ENCODE peak calls at places on chromosomes 13 and 19, in seven cellular contexts. P, E, I, Q, O, B and S are unnamed samples.

GRCh38 chr19:29302002-29302928 is 89.3 kb upstream of the UQCRFS1 start:
- DNase-seq in P (no peak), E (no peak), I (no peak), Q (no peak), O (no peak), B (no peak), S (no peak)

GRCh38 chr19:1045247-1045603 is 5.3 kb downstream of the ABCA7 start:
- DNase-seq in P (no peak), E (peak), I (peak), Q (peak), O (no peak), B (peak), S (no peak)

GRCh38 chr13:49517461-49517860 is 21.7 kb downstream of the PHF11 start:
- DNase-seq in P (no peak), E (no peak), I (no peak), Q (peak), O (no peak), B (peak), S (no peak)

GRCh38 chr13:110289661-110290060 is 17.3 kb downstream of the COL4A1 start:
- DNase-seq in P (no peak), E (no peak), I (no peak), Q (no peak), O (no peak), B (no peak), S (no peak)

GRCh38 chr13:65660696-65661095 is 1569.4 kb downstream of the PCDH9 start:
- DNase-seq in P (no peak), E (no peak), I (no peak), Q (no peak), O (no peak), B (no peak), S (peak)

GRCh38 chr13:109873351-109874123 is 87.2 kb upstream of the IRS2 start:
- DNase-seq in P (no peak), E (no peak), I (no peak), Q (peak), O (no peak), B (no peak), S (no peak)

GRCh38 chr13:75129331-75129730 is 352.6 kb downstream of the TBC1D4 start:
- DNase-seq in P (no peak), E (no peak), I (no peak), Q (no peak), O (no peak), B (no peak), S (no peak)

GRCh38 chr19:38898788-38899446 is 501 bp downstream of the SIRT2 start:
- DNase-seq in P (no peak), E (no peak), I (no peak), Q (peak), O (peak), B (peak), S (peak)

GRCh38 chr19:29404951-29405727 is 120.7 kb upstream of the VSTM2B start:
- DNase-seq in P (peak), E (peak), I (peak), Q (peak), O (peak), B (no peak), S (no peak)

GRCh38 chr13:96796234-96796633 is 198.0 kb downstream of the OXGR1 start:
- DNase-seq in P (no peak), E (no peak), I (no peak), Q (no peak), O (no peak), B (no peak), S (no peak)

GRCh38 chr13:46607768-46608553 is 55.0 kb downstream of the LRCH1 start:
- DNase-seq in P (no peak), E (no peak), I (no peak), Q (no peak), O (no peak), B (no peak), S (no peak)

GRCh38 chr19:3440082-3440481 is 40.2 kb downstream of the SMIM24 start:
- DNase-seq in P (no peak), E (peak), I (peak), Q (peak), O (no peak), B (no peak), S (no peak)

GRCh38 chr19:49997709-49998108 is 27.5 kb downstream of the VRK3 start:
- DNase-seq in P (no peak), E (peak), I (no peak), Q (peak), O (no peak), B (peak), S (peak)

GRCh38 chr19:23799321-23799720 is 40.6 kb upstream of the ZNF681 start:
- DNase-seq in P (no peak), E (no peak), I (no peak), Q (no peak), O (no peak), B (no peak), S (no peak)

GRCh38 chr13:39023316-39023715 is 14.6 kb downstream of the PROSER1 start:
- DNase-seq in P (no peak), E (no peak), I (peak), Q (peak), O (no peak), B (peak), S (peak)

GRCh38 chr13:112686364-112686763 is 3.5 kb upstream of the ATP11A start:
- DNase-seq in P (no peak), E (peak), I (no peak), Q (no peak), O (no peak), B (no peak), S (no peak)

GRCh38 chr19:34096020-34096915 is 76.0 kb upstream of the LSM14A start:
- DNase-seq in P (no peak), E (peak), I (no peak), Q (peak), O (peak), B (peak), S (peak)

GRCh38 chr19:29966594-29967249 is 24.7 kb downstream of the URI1 start:
- DNase-seq in P (no peak), E (no peak), I (no peak), Q (peak), O (no peak), B (peak), S (peak)

GRCh38 chr19:6769006-6769637 is 1.9 kb upstream of the SH2D3A start:
- DNase-seq in P (no peak), E (peak), I (peak), Q (peak), O (no peak), B (peak), S (peak)

GRCh38 chr13:33624740-33625139 is 193.2 kb upstream of the RFC3 start:
- DNase-seq in P (no peak), E (no peak), I (no peak), Q (no peak), O (no peak), B (no peak), S (no peak)

GRCh38 chr19:9881720-9882119 is 46.6 kb downstream of the PIN1 start:
- DNase-seq in P (no peak), E (no peak), I (no peak), Q (no peak), O (no peak), B (no peak), S (no peak)

GRCh38 chr19:43564800-43565199 is 10.5 kb downstream of the XRCC1 start:
- DNase-seq in P (no peak), E (no peak), I (no peak), Q (no peak), O (no peak), B (no peak), S (no peak)

GRCh38 chr19:719081-719512 is 10.4 kb downstream of the PALM start:
- DNase-seq in P (no peak), E (no peak), I (no peak), Q (no peak), O (no peak), B (no peak), S (no peak)

GRCh38 chr19:53868091-53868891 is 608 bp downstream of the MYADM start:
- DNase-seq in P (no peak), E (peak), I (peak), Q (peak), O (no peak), B (peak), S (peak)

GRCh38 chr19:655691-656090 is 7.3 kb downstream of the RNF126 start:
- DNase-seq in P (no peak), E (no peak), I (no peak), Q (no peak), O (no peak), B (no peak), S (no peak)

GRCh38 chr13:37914781-37915391 is 45.3 kb upstream of the TRPC4 start:
- DNase-seq in P (no peak), E (peak), I (no peak), Q (peak), O (no peak), B (peak), S (peak)

GRCh38 chr13:75444016-75444415 is 38.0 kb downstream of the TBC1D4 start:
- DNase-seq in P (no peak), E (no peak), I (no peak), Q (no peak), O (no peak), B (no peak), S (no peak)

GRCh38 chr19:13036366-13036976 is 41.2 kb downstream of the NFIX start:
- DNase-seq in P (no peak), E (no peak), I (no peak), Q (peak), O (no peak), B (no peak), S (peak)

GRCh38 chr13:28718186-28718537 is 608 bp downstream of the SLC46A3 start:
- DNase-seq in P (no peak), E (no peak), I (no peak), Q (no peak), O (no peak), B (peak), S (peak)

GRCh38 chr13:30143671-30144400 is 163.5 kb downstream of the KATNAL1 start:
- DNase-seq in P (no peak), E (no peak), I (no peak), Q (no peak), O (no peak), B (peak), S (peak)

GRCh38 chr19:862529-863304 is 3.3 kb downstream of the CFD start:
- DNase-seq in P (peak), E (peak), I (peak), Q (peak), O (peak), B (peak), S (peak)

GRCh38 chr19:33814181-33815165 is 17.8 kb downstream of the KCTD15 start:
- DNase-seq in P (no peak), E (no peak), I (no peak), Q (no peak), O (no peak), B (no peak), S (peak)

GRCh38 chr13:46071590-46072249 is 19.2 kb upstream of the ZC3H13 start:
- DNase-seq in P (no peak), E (peak), I (no peak), Q (peak), O (no peak), B (no peak), S (no peak)

GRCh38 chr13:73861136-73861535 is 273.1 kb downstream of the KLF12 start:
- DNase-seq in P (no peak), E (no peak), I (no peak), Q (no peak), O (no peak), B (no peak), S (no peak)
- H2BK120ac ChIP-seq in P (no peak), E (no peak), I (no peak), Q (no peak), O (no peak), B (no peak), S (no peak)

GRCh38 chr19:17726136-17726741 is 7.0 kb downstream of the MAP1S start:
- DNase-seq in P (no peak), E (no peak), I (no peak), Q (no peak), O (no peak), B (no peak), S (no peak)

GRCh38 chr19:17725422-17726078 is 6.3 kb downstream of the MAP1S start:
- DNase-seq in P (no peak), E (peak), I (no peak), Q (no peak), O (no peak), B (no peak), S (no peak)

GRCh38 chr19:17726914-17727773 is 7.9 kb downstream of the MAP1S start:
- DNase-seq in P (no peak), E (no peak), I (no peak), Q (no peak), O (no peak), B (no peak), S (no peak)

GRCh38 chr19:17722655-17723240 is 3.5 kb downstream of the MAP1S start:
- DNase-seq in P (no peak), E (no peak), I (no peak), Q (no peak), O (no peak), B (no peak), S (no peak)

DNA sequence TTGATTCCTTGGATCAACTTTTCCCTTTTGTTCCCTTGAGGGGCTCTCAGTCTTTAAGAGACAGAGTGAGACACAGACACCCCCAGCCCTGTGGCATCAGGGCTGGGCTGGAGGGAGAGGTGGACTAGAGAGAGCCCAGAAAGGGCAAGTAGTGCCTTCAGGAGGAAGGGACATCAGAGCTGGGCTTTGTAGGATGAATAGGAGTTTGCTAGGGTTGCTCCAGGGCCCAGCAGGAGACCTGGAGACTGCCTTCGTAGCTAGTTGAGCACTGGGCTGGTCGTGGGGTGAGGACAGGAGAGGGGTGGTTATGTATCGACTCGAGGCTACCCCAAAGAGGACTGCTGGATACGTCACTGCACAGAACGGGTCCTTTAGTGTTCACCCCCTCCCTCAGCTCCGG is 5.4 kb downstream of the MAP1S start:
- DNase-seq in P (no peak), E (no peak), I (no peak), Q (no peak), O (no peak), B (no peak), S (no peak)
- H2BK120ac ChIP-seq in P (no peak), E (no peak), I (no peak), Q (no peak), O (no peak), B (no peak), S (no peak)

GRCh38 chr13:77409412-77409811 is 82.5 kb upstream of the MYCBP2 start:
- DNase-seq in P (peak), E (no peak), I (no peak), Q (peak), O (no peak), B (peak), S (no peak)
- H2BK120ac ChIP-seq in P (no peak), E (no peak), I (no peak), Q (no peak), O (no peak), B (no peak), S (no peak)

GRCh38 chr13:105616313-105617075 is 919.0 kb downstream of the EFNB2 start:
- DNase-seq in P (no peak), E (no peak), I (no peak), Q (no peak), O (no peak), B (no peak), S (peak)
- H2BK120ac ChIP-seq in P (no peak), E (no peak), I (no peak), Q (no peak), O (no peak), B (no peak), S (no peak)

GRCh38 chr13:23752111-23753001 is 136.8 kb downstream of the MIPEP start:
- DNase-seq in P (no peak), E (no peak), I (no peak), Q (no peak), O (no peak), B (no peak), S (peak)

GRCh38 chr13:23748591-23748990 is 140.6 kb downstream of the MIPEP start:
- DNase-seq in P (peak), E (peak), I (no peak), Q (no peak), O (no peak), B (no peak), S (no peak)

GRCh38 chr13:23751195-23751594 is 138.0 kb downstream of the MIPEP start:
- DNase-seq in P (no peak), E (no peak), I (no peak), Q (no peak), O (no peak), B (no peak), S (peak)

GRCh38 chr13:23749288-23749880 is 139.8 kb downstream of the MIPEP start:
- DNase-seq in P (no peak), E (no peak), I (no peak), Q (no peak), O (no peak), B (no peak), S (no peak)

GRCh38 chr13:23750383-23751121 is 138.6 kb downstream of the MIPEP start:
- DNase-seq in P (no peak), E (no peak), I (no peak), Q (no peak), O (no peak), B (peak), S (peak)
- H2BK120ac ChIP-seq in P (peak), E (no peak), I (no peak), Q (no peak), O (no peak), B (no peak), S (peak)

GRCh38 chr13:99865420-99865930 is 106.1 kb downstream of the ZIC5 start:
- DNase-seq in P (no peak), E (no peak), I (no peak), Q (no peak), O (no peak), B (no peak), S (no peak)
- H2BK120ac ChIP-seq in P (no peak), E (no peak), I (no peak), Q (no peak), O (no peak), B (no peak), S (no peak)

DNA sequence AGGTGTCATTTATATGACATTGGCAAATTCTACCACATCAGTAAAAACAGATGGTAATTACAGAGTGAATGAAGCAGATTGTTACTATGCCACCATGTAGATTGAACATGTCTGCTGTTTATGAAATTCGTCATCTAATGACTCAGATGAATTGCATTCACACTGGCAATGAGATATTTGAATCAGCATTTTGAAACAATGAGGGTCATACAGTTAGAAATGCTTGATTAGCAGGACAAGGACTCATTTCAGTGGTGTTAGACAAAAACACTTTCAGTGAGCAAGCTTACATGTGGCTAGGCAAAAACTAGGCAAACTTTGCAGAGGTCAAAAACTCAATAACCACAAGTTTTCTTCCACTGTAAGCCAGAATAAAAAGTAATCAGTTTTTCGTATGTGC is 1165.0 kb downstream of the SLITRK1 start:
- DNase-seq in P (no peak), E (no peak), I (no peak), Q (no peak), O (no peak), B (peak), S (peak)
- H2BK120ac ChIP-seq in P (no peak), E (no peak), I (no peak), Q (no peak), O (no peak), B (no peak), S (no peak)